ENCODE peak calls at places on chromosome 19, in six cellular contexts. One of them, this sample, is unnamed.

GRCh38 chr19:2034729-2035589 is 16.1 kb downstream of the MKNK2 start:
- DNase-seq in Ammon's horn: no peak
- DNase-seq in fibroblast of lung: no peak
- DNase-seq in PC-9: peak
- DNase-seq in activated CD4-positive, alpha-beta T cell treated with anti-CD3 and anti-CD28 coated beads, Interleukin-2, amount 50 U/mL, for 48 hours: peak
- DNase-seq in thoracic aorta: no peak
- DNase-seq in this sample: no peak

GRCh38 chr19:46428278-46429141 is at the start of gene PNMA8C:
- DNase-seq in thoracic aorta: peak
- DNase-seq in PC-9: peak
- DNase-seq in fibroblast of lung: peak
- DNase-seq in activated CD4-positive, alpha-beta T cell treated with anti-CD3 and anti-CD28 coated beads, Interleukin-2, amount 50 U/mL, for 48 hours: peak
- DNase-seq in Ammon's horn: peak
- DNase-seq in this sample: peak

GRCh38 chr19:16034180-16034579 is 42.1 kb upstream of the TPM4 start:
- DNase-seq in thoracic aorta: no peak
- DNase-seq in fibroblast of lung: no peak
- DNase-seq in PC-9: no peak
- DNase-seq in activated CD4-positive, alpha-beta T cell treated with anti-CD3 and anti-CD28 coated beads, Interleukin-2, amount 50 U/mL, for 48 hours: no peak
- DNase-seq in Ammon's horn: no peak
- DNase-seq in this sample: no peak

GRCh38 chr19:38289955-38290354 is 14.1 kb upstream of the C19orf33 start:
- DNase-seq in Ammon's horn: no peak
- DNase-seq in PC-9: no peak
- DNase-seq in thoracic aorta: no peak
- DNase-seq in fibroblast of lung: no peak
- DNase-seq in activated CD4-positive, alpha-beta T cell treated with anti-CD3 and anti-CD28 coated beads, Interleukin-2, amount 50 U/mL, for 48 hours: no peak
- DNase-seq in this sample: no peak

GRCh38 chr19:10503002-10503789 is at the start of gene KEAP1:
- DNase-seq in thoracic aorta: no peak
- DNase-seq in activated CD4-positive, alpha-beta T cell treated with anti-CD3 and anti-CD28 coated beads, Interleukin-2, amount 50 U/mL, for 48 hours: peak
- DNase-seq in Ammon's horn: no peak
- DNase-seq in PC-9: peak
- DNase-seq in fibroblast of lung: peak
- DNase-seq in this sample: peak

GRCh38 chr19:49746206-49746958 is 16.7 kb downstream of the TSKS start:
- DNase-seq in PC-9: no peak
- DNase-seq in Ammon's horn: no peak
- DNase-seq in activated CD4-positive, alpha-beta T cell treated with anti-CD3 and anti-CD28 coated beads, Interleukin-2, amount 50 U/mL, for 48 hours: peak
- DNase-seq in fibroblast of lung: peak
- DNase-seq in thoracic aorta: no peak
- DNase-seq in this sample: peak

GRCh38 chr19:48992571-48993174 is 436 bp downstream of the GYS1 start:
- DNase-seq in activated CD4-positive, alpha-beta T cell treated with anti-CD3 and anti-CD28 coated beads, Interleukin-2, amount 50 U/mL, for 48 hours: peak
- DNase-seq in thoracic aorta: no peak
- DNase-seq in PC-9: peak
- DNase-seq in Ammon's horn: peak
- DNase-seq in fibroblast of lung: no peak
- DNase-seq in this sample: peak

GRCh38 chr19:34837262-34837661 is 64.2 kb upstream of the ZNF599 start:
- DNase-seq in activated CD4-positive, alpha-beta T cell treated with anti-CD3 and anti-CD28 coated beads, Interleukin-2, amount 50 U/mL, for 48 hours: no peak
- DNase-seq in fibroblast of lung: no peak
- DNase-seq in Ammon's horn: no peak
- DNase-seq in PC-9: no peak
- DNase-seq in thoracic aorta: no peak
- DNase-seq in this sample: no peak

GRCh38 chr19:35549174-35549788 is 3.9 kb downstream of the TMEM147 start:
- DNase-seq in activated CD4-positive, alpha-beta T cell treated with anti-CD3 and anti-CD28 coated beads, Interleukin-2, amount 50 U/mL, for 48 hours: peak
- DNase-seq in thoracic aorta: no peak
- DNase-seq in PC-9: peak
- DNase-seq in fibroblast of lung: peak
- DNase-seq in Ammon's horn: peak
- DNase-seq in this sample: peak

GRCh38 chr19:6062274-6062673 is 48.0 kb downstream of the RFX2 start:
- DNase-seq in fibroblast of lung: peak
- DNase-seq in PC-9: no peak
- DNase-seq in thoracic aorta: peak
- DNase-seq in Ammon's horn: peak
- DNase-seq in activated CD4-positive, alpha-beta T cell treated with anti-CD3 and anti-CD28 coated beads, Interleukin-2, amount 50 U/mL, for 48 hours: no peak
- DNase-seq in this sample: no peak

GRCh38 chr19:41218615-41219507 is at the start of gene AXL:
- DNase-seq in thoracic aorta: peak
- DNase-seq in PC-9: peak
- DNase-seq in activated CD4-positive, alpha-beta T cell treated with anti-CD3 and anti-CD28 coated beads, Interleukin-2, amount 50 U/mL, for 48 hours: no peak
- DNase-seq in fibroblast of lung: peak
- DNase-seq in Ammon's horn: peak
- DNase-seq in this sample: peak

GRCh38 chr19:47026889-47027288 is 7.3 kb downstream of the NPAS1 start:
- DNase-seq in thoracic aorta: no peak
- DNase-seq in fibroblast of lung: no peak
- DNase-seq in PC-9: no peak
- DNase-seq in Ammon's horn: no peak
- DNase-seq in activated CD4-positive, alpha-beta T cell treated with anti-CD3 and anti-CD28 coated beads, Interleukin-2, amount 50 U/mL, for 48 hours: no peak
- DNase-seq in this sample: no peak

GRCh38 chr19:41795031-41795461 is 1.3 kb upstream of the CEACAM3 start:
- DNase-seq in thoracic aorta: no peak
- DNase-seq in PC-9: peak
- DNase-seq in Ammon's horn: peak
- DNase-seq in activated CD4-positive, alpha-beta T cell treated with anti-CD3 and anti-CD28 coated beads, Interleukin-2, amount 50 U/mL, for 48 hours: peak
- DNase-seq in fibroblast of lung: peak
- DNase-seq in this sample: peak

GRCh38 chr19:45498411-45499195 is at the start of gene PPM1N:
- DNase-seq in thoracic aorta: no peak
- DNase-seq in Ammon's horn: no peak
- DNase-seq in PC-9: no peak
- DNase-seq in fibroblast of lung: no peak
- DNase-seq in activated CD4-positive, alpha-beta T cell treated with anti-CD3 and anti-CD28 coated beads, Interleukin-2, amount 50 U/mL, for 48 hours: peak
- DNase-seq in this sample: no peak

GRCh38 chr19:30046522-30046921 is 104.5 kb downstream of the URI1 start:
- DNase-seq in PC-9: no peak
- DNase-seq in thoracic aorta: no peak
- DNase-seq in fibroblast of lung: peak
- DNase-seq in Ammon's horn: peak
- DNase-seq in activated CD4-positive, alpha-beta T cell treated with anti-CD3 and anti-CD28 coated beads, Interleukin-2, amount 50 U/mL, for 48 hours: no peak
- DNase-seq in this sample: peak

GRCh38 chr19:19115954-19116353 is 22.3 kb downstream of the TMEM161A start:
- DNase-seq in fibroblast of lung: no peak
- DNase-seq in thoracic aorta: no peak
- DNase-seq in PC-9: peak
- DNase-seq in activated CD4-positive, alpha-beta T cell treated with anti-CD3 and anti-CD28 coated beads, Interleukin-2, amount 50 U/mL, for 48 hours: peak
- DNase-seq in Ammon's horn: no peak
- DNase-seq in this sample: no peak

GRCh38 chr19:2720777-2721569 is at the start of gene DIRAS1:
- DNase-seq in thoracic aorta: no peak
- DNase-seq in PC-9: no peak
- DNase-seq in activated CD4-positive, alpha-beta T cell treated with anti-CD3 and anti-CD28 coated beads, Interleukin-2, amount 50 U/mL, for 48 hours: no peak
- DNase-seq in Ammon's horn: no peak
- DNase-seq in fibroblast of lung: no peak
- DNase-seq in this sample: no peak

GRCh38 chr19:40521276-40521675 is 54.5 kb downstream of the SPTBN4 start:
- DNase-seq in PC-9: peak
- DNase-seq in thoracic aorta: no peak
- DNase-seq in Ammon's horn: no peak
- DNase-seq in activated CD4-positive, alpha-beta T cell treated with anti-CD3 and anti-CD28 coated beads, Interleukin-2, amount 50 U/mL, for 48 hours: no peak
- DNase-seq in fibroblast of lung: no peak
- DNase-seq in this sample: peak

GRCh38 chr19:15159251-15159650 is 41.5 kb downstream of the NOTCH3 start:
- DNase-seq in fibroblast of lung: no peak
- DNase-seq in Ammon's horn: no peak
- DNase-seq in activated CD4-positive, alpha-beta T cell treated with anti-CD3 and anti-CD28 coated beads, Interleukin-2, amount 50 U/mL, for 48 hours: no peak
- DNase-seq in PC-9: no peak
- DNase-seq in thoracic aorta: no peak
- DNase-seq in this sample: no peak

GRCh38 chr19:35609881-35610353 is 2.6 kb upstream of the HAUS5 start:
- DNase-seq in activated CD4-positive, alpha-beta T cell treated with anti-CD3 and anti-CD28 coated beads, Interleukin-2, amount 50 U/mL, for 48 hours: peak
- DNase-seq in PC-9: no peak
- DNase-seq in thoracic aorta: no peak
- DNase-seq in fibroblast of lung: no peak
- DNase-seq in Ammon's horn: no peak
- DNase-seq in this sample: no peak

GRCh38 chr19:45507864-45508680 is 793 bp downstream of the VASP start:
- DNase-seq in thoracic aorta: no peak
- DNase-seq in PC-9: peak
- DNase-seq in activated CD4-positive, alpha-beta T cell treated with anti-CD3 and anti-CD28 coated beads, Interleukin-2, amount 50 U/mL, for 48 hours: peak
- DNase-seq in fibroblast of lung: peak
- DNase-seq in Ammon's horn: no peak
- DNase-seq in this sample: no peak

GRCh38 chr19:3544742-3545668 is 6.0 kb downstream of the TEKTIP1 start:
- DNase-seq in PC-9: peak
- DNase-seq in fibroblast of lung: no peak
- DNase-seq in activated CD4-positive, alpha-beta T cell treated with anti-CD3 and anti-CD28 coated beads, Interleukin-2, amount 50 U/mL, for 48 hours: peak
- DNase-seq in Ammon's horn: peak
- DNase-seq in thoracic aorta: no peak
- DNase-seq in this sample: peak

GRCh38 chr19:55353803-55354697 is 469 bp downstream of the COX6B2 start:
- DNase-seq in fibroblast of lung: peak
- DNase-seq in PC-9: peak
- DNase-seq in thoracic aorta: no peak
- DNase-seq in Ammon's horn: no peak
- DNase-seq in activated CD4-positive, alpha-beta T cell treated with anti-CD3 and anti-CD28 coated beads, Interleukin-2, amount 50 U/mL, for 48 hours: peak
- DNase-seq in this sample: no peak

GRCh38 chr19:8069116-8069973 is 16.8 kb downstream of the CCL25 start:
- DNase-seq in activated CD4-positive, alpha-beta T cell treated with anti-CD3 and anti-CD28 coated beads, Interleukin-2, amount 50 U/mL, for 48 hours: peak
- DNase-seq in PC-9: no peak
- DNase-seq in fibroblast of lung: no peak
- DNase-seq in thoracic aorta: no peak
- DNase-seq in Ammon's horn: peak
- DNase-seq in this sample: peak

GRCh38 chr19:8367327-8368001 is 3.5 kb downstream of the ANGPTL4 start:
- DNase-seq in Ammon's horn: peak
- DNase-seq in fibroblast of lung: peak
- DNase-seq in thoracic aorta: peak
- DNase-seq in activated CD4-positive, alpha-beta T cell treated with anti-CD3 and anti-CD28 coated beads, Interleukin-2, amount 50 U/mL, for 48 hours: no peak
- DNase-seq in PC-9: peak
- DNase-seq in this sample: peak

GRCh38 chr19:58519087-58519354 is 589 bp downstream of the ZBTB45 start:
- DNase-seq in fibroblast of lung: peak
- DNase-seq in PC-9: peak
- DNase-seq in Ammon's horn: peak
- DNase-seq in thoracic aorta: no peak
- DNase-seq in activated CD4-positive, alpha-beta T cell treated with anti-CD3 and anti-CD28 coated beads, Interleukin-2, amount 50 U/mL, for 48 hours: peak
- DNase-seq in this sample: peak

GRCh38 chr19:36547001-36547732 is 19.1 kb upstream of the ZNF260 start:
- DNase-seq in PC-9: no peak
- DNase-seq in Ammon's horn: no peak
- DNase-seq in activated CD4-positive, alpha-beta T cell treated with anti-CD3 and anti-CD28 coated beads, Interleukin-2, amount 50 U/mL, for 48 hours: no peak
- DNase-seq in thoracic aorta: no peak
- DNase-seq in fibroblast of lung: peak
- DNase-seq in this sample: no peak

GRCh38 chr19:28427256-28428083 is 785.5 kb downstream of the UQCRFS1 start:
- DNase-seq in activated CD4-positive, alpha-beta T cell treated with anti-CD3 and anti-CD28 coated beads, Interleukin-2, amount 50 U/mL, for 48 hours: no peak
- DNase-seq in Ammon's horn: no peak
- DNase-seq in thoracic aorta: no peak
- DNase-seq in PC-9: no peak
- DNase-seq in fibroblast of lung: peak
- DNase-seq in this sample: no peak